ENCODE peak calls at places on chromosomes 4 and X, in four cellular contexts. V, O, R and Y are unnamed samples.

GRCh38 chr4:7183780-7184460 is 8.4 kb upstream of the SORCS2 start:
- DNase-seq in V (no peak), O (no peak), R (no peak), Y (no peak)

GRCh38 chr4:97270051-97270450 is 873.2 kb downstream of the STPG2 start:
- DNase-seq in V (no peak), O (no peak), R (no peak), Y (no peak)

GRCh38 chr4:88441696-88442095 is 15.2 kb upstream of the HERC5 start:
- DNase-seq in V (no peak), O (no peak), R (no peak), Y (no peak)

GRCh38 chr4:73822389-73822788 is 14.1 kb upstream of the CXCL6 start:
- DNase-seq in V (peak; percentile 23), O (no peak), R (no peak), Y (no peak)

GRCh38 chrX:41145920-41146608 is 60.8 kb downstream of the USP9X start:
- DNase-seq in V (peak; percentile 19), O (no peak), R (no peak), Y (no peak)

GRCh38 chr4:145819246-145820181 is 119.1 kb downstream of the ZNF827 start:
- DNase-seq in V (no peak), O (no peak), R (no peak), Y (no peak)

GRCh38 chr4:119231517-119231916 is 19.0 kb downstream of the USP53 start:
- DNase-seq in V (no peak), O (no peak), R (no peak), Y (no peak)

GRCh38 chrX:74458738-74459137 is 37.4 kb downstream of the SLC16A2 start:
- DNase-seq in V (no peak), O (no peak), R (no peak), Y (peak; percentile 18)

GRCh38 chrX:45614853-45615252 is 414.2 kb upstream of the DIPK2B start:
- DNase-seq in V (no peak), O (no peak), R (no peak), Y (no peak)

GRCh38 chr4:68865760-68866159 is 50.0 kb downstream of the UGT2B10 start:
- DNase-seq in V (no peak), O (no peak), R (no peak), Y (no peak)

GRCh38 chr4:6621556-6621927 is 18.9 kb upstream of the MRFAP1 start:
- DNase-seq in V (no peak), O (no peak), R (no peak), Y (no peak)

GRCh38 chr4:2297606-2298517 is 36.0 kb upstream of the MXD4 start:
- DNase-seq in V (no peak), O (no peak), R (no peak), Y (no peak)
- TF ChIP-seq TCF7L2 in V (no peak), O (no peak), R (no peak), Y (no peak)

DNA sequence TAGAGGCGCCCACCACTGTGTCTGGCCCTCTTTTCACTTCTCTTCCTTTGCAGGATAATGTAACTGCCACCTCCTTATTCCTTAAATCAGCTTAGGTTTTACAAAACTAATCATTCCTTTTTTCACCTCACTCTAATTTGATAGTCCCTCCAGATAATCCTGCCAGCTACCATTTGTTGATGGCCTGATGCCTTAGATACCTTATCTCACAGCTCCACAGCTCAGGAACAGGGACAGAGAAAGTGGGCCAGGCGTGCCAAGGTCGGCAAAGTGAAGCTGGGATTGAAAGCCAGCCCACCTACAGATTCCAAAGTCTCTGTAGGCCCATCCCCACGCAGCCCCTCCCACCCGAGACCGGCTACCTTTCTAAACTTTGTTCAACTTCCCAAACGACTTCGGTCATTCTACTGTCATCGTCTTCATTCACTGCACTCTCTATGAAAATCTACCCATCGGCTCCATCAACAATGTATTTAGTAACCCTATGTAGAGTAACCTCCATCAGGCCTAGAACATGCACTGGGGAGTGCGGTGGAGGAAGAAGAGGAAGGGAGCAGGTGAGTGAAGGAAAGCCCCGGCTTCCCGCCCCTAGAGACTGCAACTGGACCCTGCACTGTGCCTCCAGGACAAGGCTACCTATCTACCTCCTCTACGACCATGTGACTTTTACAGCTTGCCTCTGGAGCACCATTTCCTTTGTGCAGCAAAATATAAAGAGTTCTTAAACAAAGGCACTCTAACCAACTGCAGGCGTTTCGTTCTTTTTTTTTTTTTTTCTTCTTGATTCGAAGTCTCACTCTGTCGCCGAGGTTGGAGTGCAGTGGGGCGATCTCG is 1.5 kb downstream of the CASP6 start:
- DNase-seq in V (no peak), O (peak; percentile 25), R (peak; percentile 35), Y (no peak)
- TF ChIP-seq CTCF in V (no peak), O (no peak), R (no peak), Y (no peak)

GRCh38 chr4:188201851-188202250 is 62.6 kb downstream of the TRIML1 start:
- DNase-seq in V (no peak), O (no peak), R (no peak), Y (no peak)

DNA sequence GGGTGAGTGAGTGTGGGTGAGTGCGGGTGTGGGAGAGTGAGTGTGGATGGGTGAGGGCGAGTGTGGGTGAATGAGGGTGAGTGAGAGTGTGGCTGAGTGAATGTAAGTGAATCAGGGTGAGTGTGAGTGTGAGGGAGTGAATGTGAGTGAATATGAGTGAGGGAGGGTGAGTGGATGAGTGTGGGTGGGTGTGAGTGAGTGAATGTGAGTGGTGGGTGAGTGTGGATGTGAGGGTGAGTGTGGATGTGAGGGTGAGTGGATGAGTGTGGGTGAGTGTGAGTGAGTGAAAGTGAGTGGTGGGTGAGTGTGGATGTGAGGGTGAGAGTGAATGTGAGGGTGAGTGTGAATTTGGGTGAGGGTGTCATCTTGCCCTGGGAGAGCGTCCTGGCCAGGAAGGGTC is 67.5 kb downstream of the TRIML1 start:
- DNase-seq in V (no peak), O (no peak), R (no peak), Y (no peak)
- TF ChIP-seq SIN3A in V (no peak), O (no peak), R (no peak), Y (no peak)

DNA sequence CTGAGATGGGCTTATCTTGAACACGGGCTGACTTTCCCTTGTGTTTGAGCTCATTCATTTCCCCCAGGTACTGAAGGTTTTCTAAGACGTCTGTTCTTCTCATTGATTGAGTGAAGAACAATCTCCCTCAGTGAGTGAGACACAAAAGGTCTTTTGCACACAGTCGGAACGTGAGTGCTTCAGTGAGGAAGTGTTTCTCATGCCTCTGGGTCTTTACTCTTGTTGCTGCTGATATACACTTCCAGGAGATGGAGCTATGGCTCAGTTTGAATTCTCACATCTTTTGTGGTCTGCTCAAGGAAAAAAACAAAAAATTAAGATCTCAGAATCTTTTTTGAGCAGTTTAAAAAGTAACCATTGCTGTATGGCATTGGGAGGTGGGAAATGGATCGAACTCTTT is 981.9 kb upstream of the TENM3 start:
- DNase-seq in V (no peak), O (no peak), R (no peak), Y (no peak)
- TF ChIP-seq TCF7L2 in V (no peak), O (no peak), R (no peak), Y (no peak)

GRCh38 chr4:54107951-54108740 is 8.2 kb downstream of the GSX2 start:
- DNase-seq in V (no peak), O (no peak), R (no peak), Y (no peak)
- TF ChIP-seq CTCF in V (no peak), O (no peak), R (no peak), Y (no peak)

GRCh38 chrX:75596178-75596577 is 73.3 kb upstream of the ZDHHC15 start:
- DNase-seq in V (no peak), O (no peak), R (no peak), Y (no peak)
- TF ChIP-seq SIN3A in V (no peak), O (no peak), R (no peak), Y (no peak)

GRCh38 chr4:159117968-159118367 is 15.1 kb downstream of the RAPGEF2 start:
- DNase-seq in V (no peak), O (no peak), R (no peak), Y (no peak)
- TF ChIP-seq TCF7L2 in V (no peak), O (no peak), R (no peak), Y (no peak)